ENCODE peak calls at places on chromosomes 5 and 9, in five cellular contexts. One of them, this sample, is unnamed.
A peak's percentile ranks its signal among the peaks of the same experiment; 100 is the strongest.

GRCh38 chr5:37668524-37669047 is 171.3 kb downstream of the GDNF start:
- ATAC-seq in activated T-cell treated with anti-CD3 and anti-CD28 coated beads, Interleukin-2, amount 50 U/mL, for 4 hours: no peak
- ATAC-seq in heart right ventricle: peak; percentile 87
- ATAC-seq in pancreas: peak; percentile 94
- ATAC-seq in left lung: peak; percentile 94
- ATAC-seq in this sample: peak; percentile 42

GRCh38 chr5:157180374-157181264 is at the start of gene ITK:
- ATAC-seq in pancreas: no peak
- ATAC-seq in left lung: no peak
- ATAC-seq in activated T-cell treated with anti-CD3 and anti-CD28 coated beads, Interleukin-2, amount 50 U/mL, for 4 hours: peak; percentile 65
- ATAC-seq in heart right ventricle: no peak
- ATAC-seq in this sample: peak; percentile 62

GRCh38 chr9:9942764-9943424 is 669.9 kb downstream of the PTPRD start:
- ATAC-seq in left lung: peak; percentile 90
- ATAC-seq in activated T-cell treated with anti-CD3 and anti-CD28 coated beads, Interleukin-2, amount 50 U/mL, for 4 hours: no peak
- ATAC-seq in heart right ventricle: no peak
- ATAC-seq in pancreas: peak; percentile 93
- ATAC-seq in this sample: no peak

GRCh38 chr5:157548513-157549282 is 26.9 kb downstream of the ADAM19 start:
- ATAC-seq in pancreas: no peak
- ATAC-seq in left lung: peak; percentile 57
- ATAC-seq in heart right ventricle: no peak
- ATAC-seq in activated T-cell treated with anti-CD3 and anti-CD28 coated beads, Interleukin-2, amount 50 U/mL, for 4 hours: no peak
- ATAC-seq in this sample: no peak

GRCh38 chr5:100789641-100790160 is 113.4 kb downstream of the ST8SIA4 start:
- ATAC-seq in heart right ventricle: no peak
- ATAC-seq in left lung: no peak
- ATAC-seq in activated T-cell treated with anti-CD3 and anti-CD28 coated beads, Interleukin-2, amount 50 U/mL, for 4 hours: peak; percentile 59
- ATAC-seq in pancreas: no peak
- ATAC-seq in this sample: peak; percentile 51

GRCh38 chr9:592225-592624 is 249.3 kb upstream of the DMRT1 start:
- ATAC-seq in activated T-cell treated with anti-CD3 and anti-CD28 coated beads, Interleukin-2, amount 50 U/mL, for 4 hours: no peak
- ATAC-seq in left lung: peak; percentile 11
- ATAC-seq in pancreas: peak; percentile 72
- ATAC-seq in heart right ventricle: no peak
- ATAC-seq in this sample: no peak

GRCh38 chr5:59287361-59287760 is 606.2 kb downstream of the PDE4D start:
- ATAC-seq in left lung: peak; percentile 81
- ATAC-seq in activated T-cell treated with anti-CD3 and anti-CD28 coated beads, Interleukin-2, amount 50 U/mL, for 4 hours: no peak
- ATAC-seq in heart right ventricle: no peak
- ATAC-seq in pancreas: no peak
- ATAC-seq in this sample: no peak

GRCh38 chr5:127840809-127841208 is 137.6 kb downstream of the CCDC192 start:
- ATAC-seq in activated T-cell treated with anti-CD3 and anti-CD28 coated beads, Interleukin-2, amount 50 U/mL, for 4 hours: no peak
- ATAC-seq in heart right ventricle: no peak
- ATAC-seq in pancreas: no peak
- ATAC-seq in left lung: no peak
- ATAC-seq in this sample: no peak

GRCh38 chr5:136814621-136815378 is 449.5 kb upstream of the TRPC7 start:
- ATAC-seq in heart right ventricle: no peak
- ATAC-seq in activated T-cell treated with anti-CD3 and anti-CD28 coated beads, Interleukin-2, amount 50 U/mL, for 4 hours: no peak
- ATAC-seq in pancreas: peak; percentile 39
- ATAC-seq in left lung: no peak
- ATAC-seq in this sample: no peak

GRCh38 chr9:137310190-137311052 is 8.3 kb upstream of the NRARP start:
- ATAC-seq in left lung: no peak
- ATAC-seq in pancreas: peak; percentile 56
- ATAC-seq in activated T-cell treated with anti-CD3 and anti-CD28 coated beads, Interleukin-2, amount 50 U/mL, for 4 hours: no peak
- ATAC-seq in heart right ventricle: no peak
- ATAC-seq in this sample: no peak

GRCh38 chr5:160175438-160176218 is 53.7 kb upstream of the FABP6 start:
- ATAC-seq in left lung: no peak
- ATAC-seq in pancreas: peak; percentile 22
- ATAC-seq in activated T-cell treated with anti-CD3 and anti-CD28 coated beads, Interleukin-2, amount 50 U/mL, for 4 hours: no peak
- ATAC-seq in heart right ventricle: peak; percentile 85
- ATAC-seq in this sample: no peak

GRCh38 chr9:21991039-21991959 is 2.9 kb downstream of the CDKN2A start:
- ATAC-seq in pancreas: no peak
- ATAC-seq in left lung: no peak
- ATAC-seq in activated T-cell treated with anti-CD3 and anti-CD28 coated beads, Interleukin-2, amount 50 U/mL, for 4 hours: no peak
- ATAC-seq in heart right ventricle: no peak
- ATAC-seq in this sample: no peak

This sample was measured in activated T-helper 17 cell treated with anti-CD3 and anti-CD28 coated beads, Interleukin-2, amount 50 U/mL, for 72 hours.